ENCODE peak calls at places on chromosomes 16 and 17, in ten cellular contexts. S, D, Y, T, R, P, C, M, B and Z are unnamed samples.

GRCh38 chr17:2563061-2563460 is 30.4 kb upstream of the PAFAH1B1 start:
- DNase-seq in D (no peak), T (no peak), M (no peak), Y (no peak), R (no peak), B (no peak), C (no peak), S (no peak), P (no peak), Z (no peak)

GRCh38 chr17:64281962-64282752 is 19.1 kb upstream of the TEX2 start:
- DNase-seq in T (no peak), B (peak; percentile 86), C (peak; percentile 57), R (no peak), S (peak; percentile 80), D (peak; percentile 41), P (no peak), Y (no peak), M (peak; percentile 87), Z (no peak)

GRCh38 chr16:668519-669171 is 713 bp downstream of the RHOT2 start:
- DNase-seq in S (peak; percentile 51), Y (no peak), D (no peak), B (no peak), P (no peak), C (no peak), T (no peak), R (no peak), M (peak; percentile 23), Z (no peak)

GRCh38 chr17:59355030-59355694 is 23.7 kb downstream of the YPEL2 start:
- DNase-seq in Y (no peak), D (no peak), R (no peak), P (no peak), S (no peak), C (no peak), M (no peak), T (no peak), B (peak; percentile 31), Z (no peak)

GRCh38 chr17:50297407-50297865 is 23.2 kb downstream of the TMEM92 start:
- DNase-seq in D (peak; percentile 81), M (peak; percentile 56), Y (peak; percentile 69), S (peak; percentile 90), C (peak; percentile 81), B (peak; percentile 80), T (peak; percentile 92), R (peak; percentile 50), P (peak; percentile 79), Z (peak; percentile 80)

GRCh38 chr16:85480727-85481101 is 132.4 kb upstream of the GSE1 start:
- DNase-seq in Y (no peak), D (no peak), P (no peak), S (no peak), C (no peak), M (no peak), B (no peak), T (no peak), R (no peak), Z (no peak)

GRCh38 chr17:10197362-10197720 is 1.1 kb downstream of the GAS7 start:
- DNase-seq in M (no peak), T (no peak), Y (no peak), D (no peak), B (no peak), P (no peak), R (no peak), C (no peak), S (no peak), Z (no peak)

GRCh38 chr16:54248863-54249710 is 37.5 kb downstream of the IRX3 start:
- DNase-seq in Y (no peak), B (no peak), M (no peak), T (no peak), C (no peak), R (no peak), S (no peak), P (no peak), D (no peak), Z (no peak)

GRCh38 chr17:73757324-73757942 is 113.2 kb upstream of the SDK2 start:
- DNase-seq in S (no peak), B (no peak), M (no peak), C (no peak), Y (no peak), P (no peak), D (no peak), T (no peak), R (no peak), Z (no peak)

GRCh38 chr16:53822936-53823529 is 119.1 kb downstream of the FTO start:
- DNase-seq in Y (no peak), M (peak; percentile 46), B (no peak), C (no peak), S (no peak), T (no peak), P (no peak), D (no peak), R (no peak), Z (no peak)

DNA sequence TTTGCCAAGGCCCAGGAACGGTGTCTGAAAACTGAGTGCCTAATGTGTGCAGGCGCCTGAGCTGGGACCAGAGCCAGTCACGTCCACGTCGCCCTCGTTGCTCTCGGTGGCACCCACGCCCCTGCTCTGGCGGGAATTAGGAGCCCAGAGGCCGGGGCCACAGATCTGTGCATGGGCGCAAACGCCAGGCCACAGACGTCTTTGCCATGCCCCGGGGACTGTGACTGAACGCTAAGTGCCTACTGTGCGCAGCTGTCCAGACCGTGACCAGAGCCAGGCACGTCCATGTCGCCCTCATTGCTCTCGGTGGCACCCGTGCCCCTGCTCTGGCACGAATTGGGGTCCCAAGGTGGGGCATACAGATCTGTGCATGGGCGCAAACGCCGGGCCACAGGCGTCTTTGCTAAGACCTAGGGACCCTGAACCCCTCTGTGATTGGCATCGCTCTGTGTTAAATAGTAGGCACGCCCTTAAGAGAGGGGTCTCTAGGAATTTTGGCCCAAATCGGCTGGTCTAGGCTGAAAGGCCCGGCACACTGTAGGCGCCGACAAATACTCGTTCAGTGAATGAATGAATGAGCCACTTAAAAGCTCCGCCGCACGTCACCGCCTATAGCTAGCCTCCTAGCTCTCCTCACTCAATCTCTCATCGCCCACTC is 830 bp upstream of the UBALD1 start:
- DNase-seq in P (peak; percentile 83), M (no peak), S (no peak), R (no peak), Y (no peak), D (no peak), T (no peak), B (no peak), C (peak; percentile 49), Z (no peak)
- H3K4me1 ChIP-seq in P (peaks cover 27% of the 10 kb centered on the region), M (peaks cover 21% of the 10 kb centered on the region), S (peaks cover 13% of the 10 kb centered on the region), R (peaks cover 34% of the 10 kb centered on the region), Y (peaks cover 28% of the 10 kb centered on the region), D (peaks cover 42% of the 10 kb centered on the region), T (peaks cover 65% of the 10 kb centered on the region), B (peaks cover 25% of the 10 kb centered on the region), C (peaks cover 28% of the 10 kb centered on the region), Z (no peaks in the 10 kb centered on the region)

DNA sequence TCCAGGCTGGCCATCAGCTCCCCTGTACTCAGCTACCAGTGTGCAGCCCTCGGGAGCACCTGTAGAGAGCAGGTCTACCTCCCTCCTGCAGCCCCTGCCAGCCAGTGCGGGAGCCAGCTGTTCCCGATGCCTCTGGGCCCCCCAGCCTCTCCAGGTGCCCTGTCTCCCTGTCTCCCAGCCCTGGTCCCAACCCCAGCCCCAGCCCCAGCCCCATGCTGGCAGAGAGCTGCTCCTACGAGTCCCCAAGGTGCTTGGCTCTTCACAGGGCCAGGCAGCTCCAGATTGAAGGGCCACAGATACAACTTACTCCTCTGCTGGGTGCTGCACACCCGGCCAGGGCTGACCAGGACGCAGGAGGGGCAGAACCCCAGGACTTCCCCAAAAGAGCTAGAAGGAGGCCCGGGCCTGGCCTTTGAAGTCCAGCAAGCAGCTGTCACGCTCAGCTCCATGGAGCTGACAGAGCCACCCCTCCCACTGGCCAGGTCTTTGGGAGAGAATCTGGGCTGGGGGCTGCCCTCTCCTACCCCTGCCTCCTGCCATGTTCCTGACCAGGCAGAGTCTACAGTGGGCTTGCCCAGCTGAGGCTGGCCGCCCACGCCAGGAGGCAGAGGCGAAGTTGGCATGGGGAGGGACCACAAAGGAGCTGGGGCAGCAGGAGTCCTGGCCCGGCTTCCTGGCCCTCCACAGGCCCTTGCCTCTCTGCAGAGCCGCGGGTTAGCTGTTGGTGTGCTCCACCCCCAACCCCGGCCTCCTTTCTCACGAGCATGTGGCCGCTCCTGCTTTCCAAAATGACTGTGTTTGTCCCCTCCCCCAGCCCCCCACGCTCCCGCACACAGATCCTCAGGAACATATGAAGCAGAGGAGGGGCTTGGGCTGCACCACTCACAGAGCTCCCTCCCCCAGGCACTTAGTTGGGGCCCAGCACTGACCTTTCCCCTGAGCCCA is 9.4 kb upstream of the ADAM11 start:
- DNase-seq in P (no peak), C (no peak), M (no peak), R (no peak), S (no peak), D (no peak), B (no peak), Y (no peak), T (no peak), Z (no peak)
- H3K4me3 ChIP-seq in P (no peak overlapping the region), C (no peak overlapping the region), M (no peak overlapping the region), R (no peak overlapping the region), S (no peak overlapping the region), D (no peak overlapping the region), B (no peak overlapping the region), Y (no peak overlapping the region), T (no peak overlapping the region), Z (no peak overlapping the region)

DNA sequence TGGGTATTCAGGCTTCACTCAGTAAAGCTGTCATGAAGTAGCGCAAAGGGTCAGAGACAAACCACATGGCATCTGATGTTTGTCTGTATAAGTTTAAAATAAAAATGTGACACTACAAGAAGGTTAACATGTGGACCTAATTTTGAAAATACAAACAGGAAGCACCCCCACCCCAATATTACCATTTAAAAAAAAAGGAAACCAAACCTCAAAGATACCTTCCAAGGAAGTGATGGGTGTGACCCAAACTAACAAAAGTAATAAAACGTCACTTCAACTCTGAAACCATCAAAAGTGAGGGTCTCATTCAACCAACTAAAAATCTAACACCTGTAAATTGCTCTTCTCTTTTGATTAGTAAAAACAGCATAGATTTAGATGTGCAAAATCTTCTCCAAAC is 3.6 kb downstream of the STAT5B start:
- DNase-seq in C (no peak), R (no peak), T (no peak), B (no peak), P (no peak), M (no peak), Y (no peak), S (no peak), D (no peak), Z (no peak)
- H3K4me1 ChIP-seq in C (peaks cover 3% of the 10 kb centered on the region), R (peaks cover 9% of the 10 kb centered on the region), T (peaks cover 33% of the 10 kb centered on the region), B (peaks cover 13% of the 10 kb centered on the region), P (peaks cover 14% of the 10 kb centered on the region), M (peaks cover 16% of the 10 kb centered on the region), Y (peaks cover 16% of the 10 kb centered on the region), S (peaks cover 19% of the 10 kb centered on the region), D (peaks cover 32% of the 10 kb centered on the region), Z (no peaks in the 10 kb centered on the region)

GRCh38 chr16:86563489-86564345 is 2.9 kb upstream of the FOXC2 start:
- DNase-seq in Y (peak; percentile 94), M (peak; percentile 92), B (peak; percentile 92), D (peak; percentile 82), P (peak; percentile 81), S (peak; percentile 92), R (no peak), T (peak; percentile 96), C (peak; percentile 86), Z (peak; percentile 95)
- H3K4me3 ChIP-seq in Y (no peak overlapping the region), M (peak overlapping the region; percentile 99), B (peak overlapping the region; percentile 43), D (peak overlapping the region; percentile 19), P (no peak overlapping the region), S (peak overlapping the region; percentile 25), R (no peak overlapping the region), T (no peak overlapping the region), C (no peak overlapping the region), Z (peak overlapping the region; percentile 3)

DNA sequence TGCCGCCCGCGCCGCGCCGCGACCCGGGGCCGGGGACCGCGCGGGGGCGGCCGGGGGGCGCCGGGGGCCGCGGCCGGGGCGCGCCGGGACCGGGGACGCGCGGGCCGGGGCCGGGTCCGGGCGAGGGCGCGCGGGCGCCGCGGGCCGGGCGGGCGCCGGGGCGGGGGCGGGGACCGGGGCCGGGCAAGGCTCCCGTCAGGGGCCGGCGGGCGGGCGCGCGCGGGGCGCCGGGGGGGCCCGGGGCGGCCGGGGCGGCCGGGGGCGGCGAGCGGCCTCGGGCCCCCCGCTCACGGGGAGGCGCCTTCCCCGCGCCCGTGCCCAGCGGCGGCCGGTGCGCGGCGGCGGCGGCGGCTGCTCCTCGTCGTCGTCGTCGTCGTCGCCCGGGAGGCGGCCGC is 586 bp downstream of the ZCCHC14 start:
- DNase-seq in Y (no peak), R (no peak), P (no peak), C (no peak), S (peak; percentile 57), T (no peak), M (no peak), D (no peak), B (no peak), Z (no peak)
- H3K4me1 ChIP-seq in Y (peaks cover 46% of the 10 kb centered on the region), R (peaks cover 11% of the 10 kb centered on the region), P (peaks cover 25% of the 10 kb centered on the region), C (peaks cover 11% of the 10 kb centered on the region), S (peaks cover 9% of the 10 kb centered on the region), T (peaks cover 52% of the 10 kb centered on the region), M (peaks cover 28% of the 10 kb centered on the region), D (peaks cover 12% of the 10 kb centered on the region), B (peaks cover 11% of the 10 kb centered on the region), Z (no peaks in the 10 kb centered on the region)